ENCODE peak calls at places on chromosomes 2 and 18, in seven cellular contexts. One of them, this sample, is unnamed.

GRCh38 chr2:28658369-28658768 is 93.3 kb upstream of the PPP1CB start:
- DNase-seq in AG04449: no peak
- DNase-seq in upper lobe of left lung: no peak
- DNase-seq in GM20000: no peak
- DNase-seq in foreskin fibroblast: peak; percentile 81
- DNase-seq in left ventricle myocardium inferior: no peak
- DNase-seq in cardiac muscle cell: peak; percentile 66
- DNase-seq in this sample: no peak

GRCh38 chr2:180699657-180700361 is 280.6 kb upstream of the UBE2E3 start:
- DNase-seq in AG04449: no peak
- DNase-seq in upper lobe of left lung: peak; percentile 20
- DNase-seq in GM20000: no peak
- DNase-seq in foreskin fibroblast: peak; percentile 44
- DNase-seq in left ventricle myocardium inferior: no peak
- DNase-seq in cardiac muscle cell: no peak
- DNase-seq in this sample: no peak

GRCh38 chr18:10135302-10135926 is 221.6 kb downstream of the VAPA start:
- DNase-seq in AG04449: no peak
- DNase-seq in upper lobe of left lung: no peak
- DNase-seq in GM20000: no peak
- DNase-seq in foreskin fibroblast: peak; percentile 65
- DNase-seq in left ventricle myocardium inferior: no peak
- DNase-seq in cardiac muscle cell: no peak
- DNase-seq in this sample: no peak

GRCh38 chr2:36356199-36356989 is 816 bp downstream of the CRIM1 start:
- DNase-seq in AG04449: no peak
- DNase-seq in upper lobe of left lung: peak; percentile 37
- DNase-seq in GM20000: peak; percentile 51
- DNase-seq in foreskin fibroblast: peak; percentile 70
- DNase-seq in left ventricle myocardium inferior: peak; percentile 54
- DNase-seq in cardiac muscle cell: peak; percentile 62
- DNase-seq in this sample: peak; percentile 31

GRCh38 chr2:181984814-181985631 is 630 bp upstream of the PPP1R1C start:
- DNase-seq in AG04449: no peak
- DNase-seq in upper lobe of left lung: no peak
- DNase-seq in GM20000: no peak
- DNase-seq in foreskin fibroblast: no peak
- DNase-seq in left ventricle myocardium inferior: no peak
- DNase-seq in cardiac muscle cell: peak; percentile 10
- DNase-seq in this sample: no peak

GRCh38 chr2:127326289-127326945 is 32.5 kb upstream of the ERCC3 start:
- DNase-seq in AG04449: no peak
- DNase-seq in upper lobe of left lung: no peak
- DNase-seq in GM20000: no peak
- DNase-seq in foreskin fibroblast: no peak
- DNase-seq in left ventricle myocardium inferior: no peak
- DNase-seq in cardiac muscle cell: peak; percentile 1
- DNase-seq in this sample: no peak

GRCh38 chr2:39275016-39275415 is 31.2 kb upstream of the CDKL4 start:
- DNase-seq in AG04449: no peak
- DNase-seq in upper lobe of left lung: no peak
- DNase-seq in GM20000: no peak
- DNase-seq in foreskin fibroblast: peak; percentile 8
- DNase-seq in left ventricle myocardium inferior: no peak
- DNase-seq in cardiac muscle cell: no peak
- DNase-seq in this sample: no peak

GRCh38 chr2:15671842-15672815 is 80.5 kb downstream of the DDX1 start:
- DNase-seq in AG04449: no peak
- DNase-seq in upper lobe of left lung: no peak
- DNase-seq in GM20000: no peak
- DNase-seq in foreskin fibroblast: no peak
- DNase-seq in left ventricle myocardium inferior: no peak
- DNase-seq in cardiac muscle cell: no peak
- DNase-seq in this sample: no peak

GRCh38 chr2:105114551-105114950 is 76.7 kb downstream of the MRPS9 start:
- DNase-seq in AG04449: peak; percentile 40
- DNase-seq in upper lobe of left lung: no peak
- DNase-seq in GM20000: peak; percentile 75
- DNase-seq in foreskin fibroblast: peak; percentile 74
- DNase-seq in left ventricle myocardium inferior: no peak
- DNase-seq in cardiac muscle cell: peak; percentile 78
- DNase-seq in this sample: peak; percentile 63

GRCh38 chr2:119292226-119292625 is 68.6 kb downstream of the STEAP3 start:
- DNase-seq in AG04449: no peak
- DNase-seq in upper lobe of left lung: no peak
- DNase-seq in GM20000: no peak
- DNase-seq in foreskin fibroblast: peak; percentile 55
- DNase-seq in left ventricle myocardium inferior: no peak
- DNase-seq in cardiac muscle cell: peak; percentile 27
- DNase-seq in this sample: no peak

GRCh38 chr2:10414591-10414990 is 33.5 kb downstream of the ODC1 start:
- DNase-seq in AG04449: no peak
- DNase-seq in upper lobe of left lung: no peak
- DNase-seq in GM20000: no peak
- DNase-seq in foreskin fibroblast: peak; percentile 59
- DNase-seq in left ventricle myocardium inferior: no peak
- DNase-seq in cardiac muscle cell: no peak
- DNase-seq in this sample: no peak

GRCh38 chr2:73262108-73262651 is 22.1 kb downstream of the FBXO41 start:
- DNase-seq in AG04449: no peak
- DNase-seq in upper lobe of left lung: no peak
- DNase-seq in GM20000: no peak
- DNase-seq in foreskin fibroblast: no peak
- DNase-seq in left ventricle myocardium inferior: no peak
- DNase-seq in cardiac muscle cell: no peak
- DNase-seq in this sample: no peak

GRCh38 chr2:112006076-112006410 is 49.0 kb upstream of the TMEM87B start:
- DNase-seq in AG04449: peak; percentile 3
- DNase-seq in upper lobe of left lung: no peak
- DNase-seq in GM20000: no peak
- DNase-seq in foreskin fibroblast: peak; percentile 73
- DNase-seq in left ventricle myocardium inferior: no peak
- DNase-seq in cardiac muscle cell: peak; percentile 64
- DNase-seq in this sample: no peak

GRCh38 chr2:102024410-102024809 is 32.6 kb downstream of the IL1R2 start:
- DNase-seq in AG04449: no peak
- DNase-seq in upper lobe of left lung: no peak
- DNase-seq in GM20000: no peak
- DNase-seq in foreskin fibroblast: no peak
- DNase-seq in left ventricle myocardium inferior: no peak
- DNase-seq in cardiac muscle cell: no peak
- DNase-seq in this sample: no peak

GRCh38 chr2:240704651-240705050 is 13.0 kb downstream of the AQP12A start:
- DNase-seq in AG04449: no peak
- DNase-seq in upper lobe of left lung: no peak
- DNase-seq in GM20000: no peak
- DNase-seq in foreskin fibroblast: no peak
- DNase-seq in left ventricle myocardium inferior: peak; percentile 5
- DNase-seq in cardiac muscle cell: no peak
- DNase-seq in this sample: no peak

GRCh38 chr18:70132999-70133398 is 72.5 kb downstream of the RTTN start:
- DNase-seq in AG04449: peak; percentile 95
- DNase-seq in upper lobe of left lung: no peak
- DNase-seq in GM20000: no peak
- DNase-seq in foreskin fibroblast: peak; percentile 95
- DNase-seq in left ventricle myocardium inferior: no peak
- DNase-seq in cardiac muscle cell: peak; percentile 67
- DNase-seq in this sample: no peak

GRCh38 chr2:188884552-188884951 is 89.6 kb upstream of the COL3A1 start:
- DNase-seq in AG04449: no peak
- DNase-seq in upper lobe of left lung: no peak
- DNase-seq in GM20000: no peak
- DNase-seq in foreskin fibroblast: peak; percentile 56
- DNase-seq in left ventricle myocardium inferior: no peak
- DNase-seq in cardiac muscle cell: peak; percentile 57
- DNase-seq in this sample: no peak

GRCh38 chr2:15556311-15556930 is 4.7 kb downstream of the NBAS start:
- DNase-seq in AG04449: no peak
- DNase-seq in upper lobe of left lung: no peak
- DNase-seq in GM20000: no peak
- DNase-seq in foreskin fibroblast: no peak
- DNase-seq in left ventricle myocardium inferior: no peak
- DNase-seq in cardiac muscle cell: no peak
- DNase-seq in this sample: no peak

GRCh38 chr2:56128235-56128634 is 55.6 kb upstream of the CCDC85A start:
- DNase-seq in AG04449: no peak
- DNase-seq in upper lobe of left lung: no peak
- DNase-seq in GM20000: no peak
- DNase-seq in foreskin fibroblast: peak; percentile 5
- DNase-seq in left ventricle myocardium inferior: no peak
- DNase-seq in cardiac muscle cell: no peak
- DNase-seq in this sample: no peak

GRCh38 chr2:123993728-123994323 is 31.3 kb upstream of the CNTNAP5 start:
- DNase-seq in AG04449: no peak
- DNase-seq in upper lobe of left lung: peak; percentile 39
- DNase-seq in GM20000: peak; percentile 23
- DNase-seq in foreskin fibroblast: peak; percentile 2
- DNase-seq in left ventricle myocardium inferior: no peak
- DNase-seq in cardiac muscle cell: peak; percentile 62
- DNase-seq in this sample: peak; percentile 10

GRCh38 chr2:241540766-241541561 is 17.6 kb upstream of the BOK start:
- DNase-seq in AG04449: no peak
- DNase-seq in upper lobe of left lung: peak; percentile 82
- DNase-seq in GM20000: peak; percentile 92
- DNase-seq in foreskin fibroblast: peak; percentile 76
- DNase-seq in left ventricle myocardium inferior: peak; percentile 46
- DNase-seq in cardiac muscle cell: peak; percentile 66
- DNase-seq in this sample: peak; percentile 73

GRCh38 chr2:195820867-195821565 is 164.0 kb downstream of the SLC39A10 start:
- DNase-seq in AG04449: no peak
- DNase-seq in upper lobe of left lung: no peak
- DNase-seq in GM20000: no peak
- DNase-seq in foreskin fibroblast: peak; percentile 36
- DNase-seq in left ventricle myocardium inferior: no peak
- DNase-seq in cardiac muscle cell: no peak
- DNase-seq in this sample: no peak

GRCh38 chr2:231683292-231683898 is 24.9 kb upstream of the PTMA start:
- DNase-seq in AG04449: no peak
- DNase-seq in upper lobe of left lung: no peak
- DNase-seq in GM20000: no peak
- DNase-seq in foreskin fibroblast: no peak
- DNase-seq in left ventricle myocardium inferior: no peak
- DNase-seq in cardiac muscle cell: no peak
- DNase-seq in this sample: no peak

GRCh38 chr18:22345733-22346132 is 72.0 kb downstream of the CTAGE1 start:
- DNase-seq in AG04449: no peak
- DNase-seq in upper lobe of left lung: no peak
- DNase-seq in GM20000: no peak
- DNase-seq in foreskin fibroblast: no peak
- DNase-seq in left ventricle myocardium inferior: no peak
- DNase-seq in cardiac muscle cell: no peak
- DNase-seq in this sample: no peak

GRCh38 chr2:84776011-84776410 is 104.9 kb downstream of the TRABD2A start:
- DNase-seq in AG04449: no peak
- DNase-seq in upper lobe of left lung: no peak
- DNase-seq in GM20000: no peak
- DNase-seq in foreskin fibroblast: peak; percentile 48
- DNase-seq in left ventricle myocardium inferior: no peak
- DNase-seq in cardiac muscle cell: no peak
- DNase-seq in this sample: no peak

GRCh38 chr2:12031871-12032270 is 285.4 kb downstream of the LPIN1 start:
- DNase-seq in AG04449: no peak
- DNase-seq in upper lobe of left lung: no peak
- DNase-seq in GM20000: no peak
- DNase-seq in foreskin fibroblast: no peak
- DNase-seq in left ventricle myocardium inferior: no peak
- DNase-seq in cardiac muscle cell: no peak
- DNase-seq in this sample: no peak

DNA sequence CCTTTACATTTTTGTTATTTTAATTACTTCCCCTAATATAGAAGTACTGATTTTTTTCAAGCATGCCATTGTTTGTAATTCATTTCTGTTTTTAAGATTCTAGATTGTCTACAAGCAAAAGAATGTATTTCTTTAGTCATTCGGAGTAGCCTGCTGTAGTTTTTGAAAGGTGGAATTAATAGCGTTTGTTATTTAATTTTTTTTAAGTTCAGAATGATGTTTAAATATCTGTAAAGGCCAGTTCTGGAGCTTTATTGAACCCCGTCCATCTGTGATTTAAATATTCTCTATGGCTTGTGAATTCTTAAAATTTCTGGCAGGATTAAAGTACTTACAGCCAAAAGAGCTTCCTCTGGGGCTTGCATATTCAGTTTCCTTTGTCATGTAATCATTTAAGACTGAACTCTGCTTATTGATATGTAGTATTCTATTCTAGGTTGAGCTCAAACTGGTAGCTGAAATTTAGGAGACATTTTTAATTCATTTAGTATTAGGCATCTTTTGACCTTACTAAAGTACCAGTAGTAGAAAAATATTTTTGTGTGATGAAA is 5.2 kb downstream of the TGIF1 start:
- DNase-seq in AG04449: no peak
- DNase-seq in upper lobe of left lung: no peak
- DNase-seq in GM20000: no peak
- DNase-seq in foreskin fibroblast: no peak
- DNase-seq in left ventricle myocardium inferior: no peak
- DNase-seq in cardiac muscle cell: no peak
- DNase-seq in this sample: no peak
- TF ChIP-seq CTCF in AG04449: no peak
- TF ChIP-seq CTCF in upper lobe of left lung: no peak
- TF ChIP-seq CTCF in GM20000: no peak
- TF ChIP-seq CTCF in foreskin fibroblast: no peak
- TF ChIP-seq CTCF in left ventricle myocardium inferior: peak; percentile 3
- TF ChIP-seq CTCF in cardiac muscle cell: no peak
- TF ChIP-seq CTCF in this sample: no peak

GRCh38 chr18:8257851-8258434 is 351.3 kb upstream of the RAB12 start:
- DNase-seq in AG04449: no peak
- DNase-seq in upper lobe of left lung: no peak
- DNase-seq in GM20000: no peak
- DNase-seq in foreskin fibroblast: no peak
- DNase-seq in left ventricle myocardium inferior: no peak
- DNase-seq in cardiac muscle cell: no peak
- DNase-seq in this sample: no peak
- TF ChIP-seq CTCF in AG04449: no peak
- TF ChIP-seq CTCF in upper lobe of left lung: no peak
- TF ChIP-seq CTCF in GM20000: no peak
- TF ChIP-seq CTCF in foreskin fibroblast: no peak
- TF ChIP-seq CTCF in left ventricle myocardium inferior: no peak
- TF ChIP-seq CTCF in cardiac muscle cell: no peak
- TF ChIP-seq CTCF in this sample: no peak

GRCh38 chr2:42762155-42762554 is 1.8 kb downstream of the OXER1 start:
- DNase-seq in AG04449: no peak
- DNase-seq in upper lobe of left lung: no peak
- DNase-seq in GM20000: peak; percentile 3
- DNase-seq in foreskin fibroblast: no peak
- DNase-seq in left ventricle myocardium inferior: no peak
- DNase-seq in cardiac muscle cell: no peak
- DNase-seq in this sample: no peak
- TF ChIP-seq CTCF in AG04449: no peak
- TF ChIP-seq CTCF in upper lobe of left lung: no peak
- TF ChIP-seq CTCF in GM20000: no peak
- TF ChIP-seq CTCF in foreskin fibroblast: no peak
- TF ChIP-seq CTCF in left ventricle myocardium inferior: no peak
- TF ChIP-seq CTCF in cardiac muscle cell: no peak
- TF ChIP-seq CTCF in this sample: no peak

DNA sequence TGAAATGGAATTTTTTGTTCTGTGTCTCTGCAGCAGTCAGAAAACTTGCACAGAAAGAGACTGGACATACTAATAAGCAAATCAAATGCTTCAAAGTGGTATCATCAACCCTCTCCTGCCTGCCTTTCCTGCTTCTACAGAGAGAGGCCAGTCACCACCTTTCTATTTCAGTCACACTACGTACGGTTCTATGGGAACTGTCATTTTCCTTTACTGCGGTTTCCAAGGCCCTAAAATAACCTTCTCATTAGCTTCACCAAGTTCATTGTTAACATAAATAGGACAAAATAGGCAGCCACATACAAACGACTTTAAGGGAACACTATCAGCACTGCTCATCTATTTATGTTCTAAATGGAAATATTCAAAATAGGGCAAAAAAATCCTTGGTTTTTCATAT is 86.6 kb downstream of the METTL8 start:
- DNase-seq in AG04449: no peak
- DNase-seq in upper lobe of left lung: no peak
- DNase-seq in GM20000: peak; percentile 32
- DNase-seq in foreskin fibroblast: no peak
- DNase-seq in left ventricle myocardium inferior: no peak
- DNase-seq in cardiac muscle cell: no peak
- DNase-seq in this sample: peak; percentile 25
- TF ChIP-seq CTCF in AG04449: no peak
- TF ChIP-seq CTCF in upper lobe of left lung: no peak
- TF ChIP-seq CTCF in GM20000: peak; percentile 5
- TF ChIP-seq CTCF in foreskin fibroblast: no peak
- TF ChIP-seq CTCF in left ventricle myocardium inferior: peak; percentile 42
- TF ChIP-seq CTCF in cardiac muscle cell: no peak
- TF ChIP-seq CTCF in this sample: peak; percentile 26